ENCODE peak calls at places on chromosomes 6 and 20, in six cellular contexts. A is neuronal stem cell, T is H9, U is IMR-90, D is mesenchymal stem cell, P is H1. G is an unnamed sample.

GRCh38 chr20:3815703-3816315 is 4.5 kb upstream of the AP5S1 start:
- DNase-seq in A (no peak), T (no peak), U (no peak), D (no peak), P (no peak), G (no peak)

GRCh38 chr6:32370510-32370909 is 1.2 kb downstream of the TSBP1 start:
- DNase-seq in A (no peak), T (no peak), U (no peak), D (peak), P (no peak), G (no peak)

GRCh38 chr6:151289399-151290007 is 49.7 kb downstream of the AKAP12 start:
- DNase-seq in A (no peak), T (no peak), U (no peak), D (peak), P (no peak), G (no peak)

GRCh38 chr6:68237205-68237604 is 397.9 kb upstream of the ADGRB3 start:
- DNase-seq in A (no peak), T (no peak), U (no peak), D (no peak), P (no peak), G (no peak)

GRCh38 chr20:62876826-62877728 is 15.5 kb upstream of the TCFL5 start:
- DNase-seq in A (no peak), T (peak), U (no peak), D (no peak), P (no peak), G (no peak)

GRCh38 chr20:34171640-34172039 is 59.6 kb upstream of the EIF2S2 start:
- DNase-seq in A (no peak), T (no peak), U (no peak), D (peak), P (no peak), G (no peak)

GRCh38 chr6:34922177-34922663 is 33.2 kb downstream of the ANKS1A start:
- DNase-seq in A (no peak), T (no peak), U (peak), D (peak), P (no peak), G (peak)

GRCh38 chr20:38548356-38549083 is 32.5 kb upstream of the ADIG start:
- DNase-seq in A (no peak), T (no peak), U (no peak), D (no peak), P (no peak), G (no peak)

GRCh38 chr6:168373389-168373788 is 53.8 kb upstream of the DACT2 start:
- DNase-seq in A (no peak), T (no peak), U (no peak), D (no peak), P (no peak), G (no peak)

GRCh38 chr20:23320317-23320716 is 30.3 kb upstream of the NXT1 start:
- DNase-seq in A (no peak), T (no peak), U (peak), D (peak), P (no peak), G (peak)

GRCh38 chr20:44714701-44715494 is at the start of gene CCN5:
- DNase-seq in A (no peak), T (no peak), U (peak), D (peak), P (no peak), G (no peak)

GRCh38 chr6:57068066-57068465 is 21.6 kb downstream of the KIAA1586 start:
- DNase-seq in A (no peak), T (no peak), U (peak), D (no peak), P (no peak), G (no peak)

GRCh38 chr20:53080969-53081871 is 109.1 kb downstream of the TSHZ2 start:
- DNase-seq in A (no peak), T (no peak), U (peak), D (peak), P (no peak), G (no peak)

GRCh38 chr6:2760882-2761842 is 4.0 kb upstream of the WRNIP1 start:
- DNase-seq in A (no peak), T (no peak), U (no peak), D (no peak), P (no peak), G (no peak)

GRCh38 chr6:32947552-32948465 is 5.1 kb downstream of the HLA-DMA start:
- DNase-seq in A (no peak), T (peak), U (peak), D (peak), P (peak), G (peak)

GRCh38 chr20:14444106-14444505 is 106.7 kb upstream of the FLRT3 start:
- DNase-seq in A (no peak), T (no peak), U (no peak), D (peak), P (no peak), G (no peak)

GRCh38 chr6:81396916-81397315 is 355.6 kb downstream of the TENT5A start:
- DNase-seq in A (no peak), T (no peak), U (no peak), D (no peak), P (no peak), G (no peak)
- H3K4ac ChIP-seq in A (no peak), T (no peak), U (no peak), D (no peak), P (no peak), G (no peak)

GRCh38 chr20:2527762-2528161 is 8.6 kb upstream of the TMC2 start:
- DNase-seq in A (no peak), T (no peak), U (no peak), D (no peak), P (no peak), G (no peak)
- H3K14ac ChIP-seq in A (peak), T (no peak), U (no peak), D (no peak), P (no peak), G (no peak)

DNA sequence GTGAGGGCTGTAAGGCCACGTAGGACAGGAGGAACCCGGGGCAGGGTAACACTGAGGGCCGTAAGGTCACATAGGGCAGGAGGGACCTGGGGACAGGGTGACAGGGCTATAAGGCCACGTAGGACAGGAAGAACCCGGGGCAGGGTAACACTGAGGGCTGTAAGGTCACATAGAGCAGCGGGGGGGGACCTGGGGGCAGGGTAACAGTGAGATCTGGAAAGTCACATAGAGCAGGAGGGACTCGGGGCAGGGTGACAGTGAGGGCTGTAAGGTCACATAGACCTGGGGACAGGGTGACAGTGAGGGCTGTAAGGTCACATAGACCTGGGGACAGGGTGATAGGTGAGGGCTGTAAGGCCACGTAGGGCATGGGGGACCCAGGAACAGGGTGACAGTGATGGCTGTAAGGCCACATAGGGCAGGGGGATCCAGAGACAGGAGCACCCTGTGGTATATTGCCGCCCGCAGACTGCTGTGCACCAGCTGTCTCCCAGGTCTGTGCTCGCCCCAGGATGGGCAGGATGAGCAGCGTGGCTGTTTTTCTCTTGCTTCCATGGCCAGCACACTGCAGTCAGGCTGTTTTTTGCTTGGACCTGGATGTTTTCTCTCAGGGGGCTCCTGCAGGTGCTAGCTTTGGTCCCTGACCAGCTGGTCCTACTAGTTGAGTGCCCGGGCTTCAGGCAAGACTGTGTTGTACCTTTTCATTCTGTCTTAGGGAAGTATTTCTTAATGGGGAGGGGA is 55.7 kb downstream of the SYTL3 start:
- DNase-seq in A (no peak), T (no peak), U (no peak), D (no peak), P (no peak), G (no peak)
- H3K4ac ChIP-seq in A (peak), T (no peak), U (no peak), D (no peak), P (no peak), G (peak)

GRCh38 chr20:17750722-17751045 is 50.9 kb downstream of the BANF2 start:
- DNase-seq in A (no peak), T (no peak), U (no peak), D (no peak), P (no peak), G (no peak)
- H3K14ac ChIP-seq in A (no peak), T (no peak), U (no peak), D (no peak), P (no peak), G (no peak)